ENCODE peak calls at places on chromosomes 2 and 18, in five cellular contexts. One of them, this sample, is unnamed.
A peak's percentile ranks its signal among the peaks of the same experiment; 100 is the strongest.

GRCh38 chr2:182915369-182916326 is 49.2 kb upstream of the FRZB start:
- DNase-seq in body of pancreas: no peak
- DNase-seq in astrocyte of the spinal cord: peak; percentile 92
- DNase-seq in AG04449: peak; percentile 68
- DNase-seq in neural crest cell: no peak
- DNase-seq in this sample: peak; percentile 19

GRCh38 chr2:28036307-28036706 is 145.8 kb downstream of the BABAM2 start:
- DNase-seq in body of pancreas: no peak
- DNase-seq in astrocyte of the spinal cord: no peak
- DNase-seq in AG04449: no peak
- DNase-seq in neural crest cell: no peak
- DNase-seq in this sample: no peak

GRCh38 chr2:175011505-175011904 is 6.3 kb upstream of the CHN1 start:
- DNase-seq in body of pancreas: no peak
- DNase-seq in astrocyte of the spinal cord: no peak
- DNase-seq in AG04449: no peak
- DNase-seq in neural crest cell: no peak
- DNase-seq in this sample: no peak

GRCh38 chr2:165877565-165878550 is 75.7 kb downstream of the TTC21B start:
- DNase-seq in body of pancreas: no peak
- DNase-seq in astrocyte of the spinal cord: no peak
- DNase-seq in AG04449: peak; percentile 37
- DNase-seq in neural crest cell: no peak
- DNase-seq in this sample: peak; percentile 62

GRCh38 chr18:70578480-70578879 is 289.6 kb downstream of the SOCS6 start:
- DNase-seq in body of pancreas: no peak
- DNase-seq in astrocyte of the spinal cord: no peak
- DNase-seq in AG04449: no peak
- DNase-seq in neural crest cell: peak; percentile 15
- DNase-seq in this sample: no peak

GRCh38 chr2:178413472-178414265 is 37.3 kb downstream of the PRKRA start:
- DNase-seq in body of pancreas: peak; percentile 71
- DNase-seq in astrocyte of the spinal cord: peak; percentile 86
- DNase-seq in AG04449: no peak
- DNase-seq in neural crest cell: peak; percentile 64
- DNase-seq in this sample: no peak

GRCh38 chr2:218745160-218745558 is 34.5 kb downstream of the TTLL4 start:
- DNase-seq in body of pancreas: no peak
- DNase-seq in astrocyte of the spinal cord: no peak
- DNase-seq in AG04449: no peak
- DNase-seq in neural crest cell: no peak
- DNase-seq in this sample: no peak

GRCh38 chr2:169748316-169748715 is 14.7 kb downstream of the KLHL23 start:
- DNase-seq in body of pancreas: no peak
- DNase-seq in astrocyte of the spinal cord: no peak
- DNase-seq in AG04449: no peak
- DNase-seq in neural crest cell: no peak
- DNase-seq in this sample: no peak

GRCh38 chr18:22921762-22922161 is 11.4 kb upstream of the RBBP8 start:
- DNase-seq in body of pancreas: no peak
- DNase-seq in astrocyte of the spinal cord: peak; percentile 2
- DNase-seq in AG04449: no peak
- DNase-seq in neural crest cell: no peak
- DNase-seq in this sample: no peak

GRCh38 chr2:67627456-67627855 is 230.3 kb downstream of the ETAA1 start:
- DNase-seq in body of pancreas: no peak
- DNase-seq in astrocyte of the spinal cord: no peak
- DNase-seq in AG04449: no peak
- DNase-seq in neural crest cell: no peak
- DNase-seq in this sample: no peak

GRCh38 chr2:166137331-166137730 is 9.5 kb upstream of the SCN1A start:
- DNase-seq in body of pancreas: no peak
- DNase-seq in astrocyte of the spinal cord: no peak
- DNase-seq in AG04449: no peak
- DNase-seq in neural crest cell: no peak
- DNase-seq in this sample: no peak

GRCh38 chr2:54212456-54212855 is 43.6 kb downstream of the TSPYL6 start:
- DNase-seq in body of pancreas: no peak
- DNase-seq in astrocyte of the spinal cord: peak; percentile 93
- DNase-seq in AG04449: peak; percentile 85
- DNase-seq in neural crest cell: no peak
- DNase-seq in this sample: peak; percentile 31

GRCh38 chr2:199011908-199012307 is 445.8 kb downstream of the SATB2 start:
- DNase-seq in body of pancreas: no peak
- DNase-seq in astrocyte of the spinal cord: no peak
- DNase-seq in AG04449: no peak
- DNase-seq in neural crest cell: no peak
- DNase-seq in this sample: no peak

GRCh38 chr2:85334933-85335332 is 7.1 kb upstream of the TGOLN2 start:
- DNase-seq in body of pancreas: no peak
- DNase-seq in astrocyte of the spinal cord: no peak
- DNase-seq in AG04449: no peak
- DNase-seq in neural crest cell: no peak
- DNase-seq in this sample: no peak

GRCh38 chr2:119142822-119143221 is 15.7 kb downstream of the C1QL2 start:
- DNase-seq in body of pancreas: peak; percentile 52
- DNase-seq in astrocyte of the spinal cord: no peak
- DNase-seq in AG04449: no peak
- DNase-seq in neural crest cell: no peak
- DNase-seq in this sample: no peak

GRCh38 chr18:32714571-32715148 is 58.2 kb downstream of the KLHL14 start:
- DNase-seq in body of pancreas: peak; percentile 51
- DNase-seq in astrocyte of the spinal cord: peak; percentile 78
- DNase-seq in AG04449: peak; percentile 16
- DNase-seq in neural crest cell: peak; percentile 47
- DNase-seq in this sample: peak; percentile 8

GRCh38 chr2:241895732-241896641 is 26.5 kb downstream of the RTP5 start:
- DNase-seq in body of pancreas: peak; percentile 77
- DNase-seq in astrocyte of the spinal cord: no peak
- DNase-seq in AG04449: no peak
- DNase-seq in neural crest cell: peak; percentile 25
- DNase-seq in this sample: no peak
- TF ChIP-seq CTCF in body of pancreas: no peak
- TF ChIP-seq CTCF in astrocyte of the spinal cord: no peak
- TF ChIP-seq CTCF in AG04449: no peak
- TF ChIP-seq CTCF in neural crest cell: no peak
- TF ChIP-seq CTCF in this sample: no peak

DNA sequence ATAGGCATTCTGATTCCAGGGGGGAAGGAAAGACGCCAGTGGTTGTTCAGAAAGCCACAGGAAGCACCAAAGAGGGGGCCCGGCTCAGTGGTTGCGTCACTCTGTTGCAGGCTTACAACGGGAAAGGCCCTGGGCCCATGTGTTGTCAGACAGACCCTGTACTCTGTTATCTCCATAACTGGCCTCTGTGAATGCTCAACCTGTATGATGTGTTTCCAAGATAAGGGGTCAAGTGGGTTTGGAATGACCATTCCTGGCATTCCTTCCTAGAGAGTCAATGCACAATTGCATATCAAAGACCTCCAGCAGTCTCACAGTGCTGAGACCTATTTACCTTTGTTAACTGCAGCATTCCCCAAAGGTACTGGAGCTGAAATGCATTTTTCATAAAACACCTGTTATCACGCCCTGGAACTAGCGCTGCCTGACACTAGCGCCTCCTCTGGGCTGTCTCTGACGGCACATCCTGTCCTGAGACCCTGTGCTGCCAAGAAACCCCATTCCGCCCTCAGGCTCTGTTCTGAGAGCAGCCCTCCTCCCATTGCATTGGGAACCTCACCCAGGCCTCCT is 13.2 kb upstream of the LRRFIP1 start:
- DNase-seq in body of pancreas: peak; percentile 50
- DNase-seq in astrocyte of the spinal cord: no peak
- DNase-seq in AG04449: no peak
- DNase-seq in neural crest cell: no peak
- DNase-seq in this sample: no peak
- TF ChIP-seq CTCF in body of pancreas: peak; percentile 32
- TF ChIP-seq CTCF in astrocyte of the spinal cord: no peak
- TF ChIP-seq CTCF in AG04449: no peak
- TF ChIP-seq CTCF in neural crest cell: peak; percentile 27
- TF ChIP-seq CTCF in this sample: no peak

DNA sequence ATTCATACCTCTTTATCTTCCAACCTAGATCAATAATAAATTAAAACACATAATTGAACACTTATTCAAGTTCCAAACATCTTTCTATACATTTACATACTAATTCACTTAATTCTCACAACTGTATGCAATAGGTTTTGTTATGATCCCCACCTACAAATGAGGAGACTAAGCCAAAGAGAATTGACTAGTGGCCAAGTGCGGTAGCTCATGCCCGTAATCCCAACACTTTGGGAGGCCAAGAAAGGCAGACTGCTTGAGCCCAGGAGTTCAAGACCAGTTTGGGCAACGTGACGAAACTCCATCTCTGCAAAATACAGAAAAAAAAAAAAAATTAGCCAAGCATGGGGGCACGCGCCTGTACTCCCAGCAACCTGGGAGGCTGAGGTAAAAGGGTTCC is 36.8 kb downstream of the KCNG3 start:
- DNase-seq in body of pancreas: no peak
- DNase-seq in astrocyte of the spinal cord: no peak
- DNase-seq in AG04449: no peak
- DNase-seq in neural crest cell: no peak
- DNase-seq in this sample: no peak
- TF ChIP-seq CTCF in body of pancreas: no peak
- TF ChIP-seq CTCF in astrocyte of the spinal cord: no peak
- TF ChIP-seq CTCF in AG04449: peak; percentile 4
- TF ChIP-seq CTCF in neural crest cell: peak; percentile 48
- TF ChIP-seq CTCF in this sample: no peak

GRCh38 chr2:164780611-164781167 is 60.9 kb downstream of the COBLL1 start:
- DNase-seq in body of pancreas: no peak
- DNase-seq in astrocyte of the spinal cord: no peak
- DNase-seq in AG04449: no peak
- DNase-seq in neural crest cell: no peak
- DNase-seq in this sample: no peak
- TF ChIP-seq CTCF in body of pancreas: no peak
- TF ChIP-seq CTCF in astrocyte of the spinal cord: no peak
- TF ChIP-seq CTCF in AG04449: no peak
- TF ChIP-seq CTCF in neural crest cell: no peak
- TF ChIP-seq CTCF in this sample: no peak

GRCh38 chr2:17996978-17997377 is 118.5 kb downstream of the KCNS3 start:
- DNase-seq in body of pancreas: no peak
- DNase-seq in astrocyte of the spinal cord: no peak
- DNase-seq in AG04449: no peak
- DNase-seq in neural crest cell: no peak
- DNase-seq in this sample: no peak

DNA sequence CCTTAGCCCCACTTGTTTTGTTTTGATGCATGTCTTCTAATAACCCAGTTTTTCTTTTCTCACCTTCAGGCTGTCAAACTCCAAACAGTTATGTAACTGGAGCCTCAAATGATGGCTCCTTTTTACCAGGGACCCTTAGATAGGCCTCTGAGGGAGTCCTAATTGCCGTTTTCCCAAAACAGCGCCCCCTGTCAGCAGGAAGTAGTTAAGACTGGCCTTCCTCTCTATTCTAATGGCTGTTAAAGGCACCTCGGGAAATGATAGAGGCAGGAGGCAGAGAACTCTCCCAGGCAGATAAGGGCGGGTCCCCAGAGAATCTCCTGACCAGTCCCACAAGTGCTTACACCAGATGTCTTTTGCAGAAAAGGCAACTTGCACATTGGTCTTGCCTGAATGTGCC is 123.2 kb downstream of the KCNS3 start:
- DNase-seq in body of pancreas: no peak
- DNase-seq in astrocyte of the spinal cord: no peak
- DNase-seq in AG04449: no peak
- DNase-seq in neural crest cell: no peak
- DNase-seq in this sample: no peak
- TF ChIP-seq CTCF in body of pancreas: no peak
- TF ChIP-seq CTCF in astrocyte of the spinal cord: no peak
- TF ChIP-seq CTCF in AG04449: no peak
- TF ChIP-seq CTCF in neural crest cell: peak; percentile 18
- TF ChIP-seq CTCF in this sample: no peak

GRCh38 chr2:241803387-241804325 is 5.3 kb upstream of the NEU4 start:
- DNase-seq in body of pancreas: no peak
- DNase-seq in astrocyte of the spinal cord: peak; percentile 16
- DNase-seq in AG04449: no peak
- DNase-seq in neural crest cell: no peak
- DNase-seq in this sample: no peak

GRCh38 chr2:241804326-241805276 is 4.4 kb upstream of the NEU4 start:
- DNase-seq in body of pancreas: no peak
- DNase-seq in astrocyte of the spinal cord: no peak
- DNase-seq in AG04449: no peak
- DNase-seq in neural crest cell: no peak
- DNase-seq in this sample: no peak

GRCh38 chr2:241802421-241802749 is 6.6 kb upstream of the NEU4 start:
- DNase-seq in body of pancreas: no peak
- DNase-seq in astrocyte of the spinal cord: no peak
- DNase-seq in AG04449: no peak
- DNase-seq in neural crest cell: no peak
- DNase-seq in this sample: no peak

GRCh38 chr2:241801611-241802420 is 7.2 kb upstream of the NEU4 start:
- DNase-seq in body of pancreas: peak; percentile 6
- DNase-seq in astrocyte of the spinal cord: no peak
- DNase-seq in AG04449: no peak
- DNase-seq in neural crest cell: no peak
- DNase-seq in this sample: no peak

DNA sequence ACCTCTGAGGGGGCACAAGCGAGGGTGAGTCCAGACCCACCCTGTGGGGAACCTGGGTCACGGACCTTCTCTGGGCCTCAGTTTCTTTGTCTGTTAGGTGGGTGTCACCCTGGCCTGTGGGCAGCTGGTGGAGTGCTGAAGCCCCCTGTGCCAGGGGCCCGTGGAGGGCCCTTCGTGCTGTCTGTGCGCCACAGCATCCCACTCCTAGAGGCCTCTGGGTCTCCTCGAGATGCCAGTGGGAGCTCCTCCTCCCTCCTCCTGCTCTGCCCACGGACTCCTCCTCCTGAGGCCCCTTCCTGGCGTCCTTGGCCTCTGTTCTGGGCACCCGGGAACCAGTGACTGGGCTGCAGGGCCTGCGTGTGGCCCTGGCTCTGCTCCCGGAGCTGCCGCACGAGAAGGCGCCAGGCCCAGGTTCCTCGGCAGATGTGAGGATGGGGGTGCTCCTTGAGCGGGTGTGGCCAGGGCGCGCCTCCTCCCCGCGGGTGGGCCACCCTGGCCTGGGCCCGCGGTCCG is 6.1 kb upstream of the NEU4 start:
- DNase-seq in body of pancreas: no peak
- DNase-seq in astrocyte of the spinal cord: no peak
- DNase-seq in AG04449: no peak
- DNase-seq in neural crest cell: no peak
- DNase-seq in this sample: no peak
- TF ChIP-seq CTCF in body of pancreas: no peak
- TF ChIP-seq CTCF in astrocyte of the spinal cord: no peak
- TF ChIP-seq CTCF in AG04449: no peak
- TF ChIP-seq CTCF in neural crest cell: no peak
- TF ChIP-seq CTCF in this sample: no peak